ENCODE peak calls at places on chromosomes 13 and 19, in six cellular contexts. O is activated T-helper 1 cell treated with anti-CD3 and anti-CD28 coated beads, Interleukin-12 subunit alpha, Interleukin-12 subunit beta, Interleukin-2, Interleukin-4 antibody, amounts not matched to agents 30 ng/mL and 10 ng/mL and 1 ng/mL, durations not matched to agents 14 hours and 24 hours and 36 hours; A is stimulated activated CD8-positive, alpha-beta memory T cell treated with anti-CD3 and anti-CD28 coated beads, Interleukin-2, amount 100 ng/mL, for 1 hour; E is KG1; L is HS-27A; J is CD8-positive, alpha-beta T cell. Y is an unnamed sample.
A peak's percentile ranks its signal among the peaks of the same experiment; 100 is the strongest.

GRCh38 chr13:79389031-79389430 is 17.0 kb downstream of the RBM26 start:
- DNase-seq in A (no peak), E (peak; percentile 18), O (no peak), L (no peak), J (no peak), Y (no peak)

GRCh38 chr13:83065136-83065535 is 817.1 kb downstream of the SLITRK1 start:
- DNase-seq in L (no peak), O (no peak), A (no peak), J (no peak), E (no peak), Y (no peak)

GRCh38 chr19:5369962-5370367 is 29.4 kb upstream of the PTPRS start:
- DNase-seq in A (no peak), E (no peak), O (peak; percentile 11), J (peak; percentile 52), L (no peak), Y (peak; percentile 26)

GRCh38 chr19:7618366-7618765 is 11.0 kb downstream of the XAB2 start:
- DNase-seq in O (no peak), J (no peak), E (no peak), A (no peak), L (no peak), Y (no peak)

GRCh38 chr19:35512831-35513230 is 618 bp downstream of the DMKN start:
- DNase-seq in A (no peak), O (no peak), L (no peak), E (no peak), J (no peak), Y (no peak)

GRCh38 chr13:96229356-96229755 is 139.4 kb downstream of the HS6ST3 start:
- DNase-seq in E (peak; percentile 11), J (no peak), A (no peak), L (no peak), O (no peak), Y (no peak)

GRCh38 chr13:106036870-106037269 is 498.6 kb downstream of the EFNB2 start:
- DNase-seq in L (no peak), E (no peak), A (no peak), J (no peak), O (no peak), Y (no peak)

GRCh38 chr19:36115453-36116343 is at the start of gene TBCB:
- DNase-seq in E (no peak), L (no peak), O (peak; percentile 77), A (peak; percentile 79), J (peak; percentile 93), Y (no peak)

GRCh38 chr13:38636756-38637155 is 50.1 kb upstream of the FREM2 start:
- DNase-seq in O (no peak), A (no peak), E (no peak), J (no peak), L (no peak), Y (no peak)

GRCh38 chr19:15291666-15292065 is 40.7 kb downstream of the BRD4 start:
- DNase-seq in O (no peak), E (no peak), J (no peak), A (no peak), L (no peak), Y (no peak)

GRCh38 chr13:24911135-24911524 is 147.2 kb downstream of the RNF17 start:
- DNase-seq in J (no peak), L (no peak), O (no peak), E (no peak), A (no peak), Y (no peak)

GRCh38 chr13:25292301-25292700 is 5.0 kb upstream of the MTMR6 start:
- DNase-seq in J (no peak), E (no peak), L (no peak), O (no peak), A (no peak), Y (no peak)

GRCh38 chr19:8180018-8180417 is 29.2 kb upstream of the CERS4 start:
- DNase-seq in J (no peak), E (no peak), O (no peak), L (no peak), A (no peak), Y (no peak)

GRCh38 chr19:48196321-48196761 is 25.9 kb downstream of the ZSWIM9 start:
- DNase-seq in E (no peak), J (no peak), O (no peak), A (no peak), L (no peak), Y (no peak)

GRCh38 chr13:29702912-29703351 is 107.4 kb upstream of the SLC7A1 start:
- DNase-seq in O (no peak), E (no peak), J (no peak), A (no peak), L (peak; percentile 53), Y (no peak)

GRCh38 chr13:98997738-98998641 is 20.1 kb upstream of the DOCK9 start:
- DNase-seq in E (no peak), A (no peak), L (no peak), J (no peak), O (no peak), Y (no peak)

GRCh38 chr13:104024416-104025170 is 958.4 kb upstream of the SLC10A2 start:
- DNase-seq in L (no peak), E (no peak), A (no peak), J (no peak), O (no peak), Y (no peak)

GRCh38 chr13:31588923-31589322 is 150.4 kb upstream of the RXFP2 start:
- DNase-seq in J (no peak), E (no peak), L (no peak), A (no peak), O (no peak), Y (no peak)

GRCh38 chr19:3284759-3285646 is 60.5 kb downstream of the CELF5 start:
- DNase-seq in O (peak; percentile 50), J (peak; percentile 66), L (no peak), A (no peak), E (no peak), Y (peak; percentile 58)

GRCh38 chr19:14022469-14022868 is 5.5 kb upstream of the RLN3 start:
- DNase-seq in A (no peak), L (no peak), O (no peak), J (no peak), E (no peak), Y (no peak)

GRCh38 chr19:34316741-34317241 is 48.2 kb upstream of the GPI start:
- DNase-seq in O (no peak), E (no peak), A (no peak), L (peak; percentile 40), J (no peak), Y (no peak)

GRCh38 chr19:16285769-16286564 is 38.7 kb upstream of the KLF2 start:
- DNase-seq in O (no peak), A (no peak), E (no peak), J (no peak), L (no peak), Y (no peak)

GRCh38 chr19:45705710-45706415 is 13.4 kb downstream of the QPCTL start:
- DNase-seq in A (no peak), J (no peak), O (no peak), E (no peak), L (no peak), Y (no peak)

GRCh38 chr13:89465366-89465765 is 1794.2 kb downstream of the SLITRK5 start:
- DNase-seq in J (no peak), O (no peak), A (no peak), E (no peak), L (no peak), Y (no peak)

GRCh38 chr19:19280561-19280960 is 7.5 kb upstream of the TM6SF2 start:
- DNase-seq in O (no peak), E (no peak), L (no peak), A (no peak), J (no peak), Y (no peak)

GRCh38 chr19:46020819-46021125 is 2.1 kb downstream of the PGLYRP1 start:
- DNase-seq in O (no peak), J (no peak), A (no peak), L (no peak), E (no peak), Y (no peak)

GRCh38 chr19:5903502-5904301 is at the start of gene NDUFA11:
- DNase-seq in E (peak; percentile 98), O (peak; percentile 94), J (peak; percentile 98), L (peak; percentile 92), A (peak; percentile 96), Y (peak; percentile 96)

GRCh38 chr19:18701250-18701608 is 17.7 kb downstream of the CRTC1 start:
- DNase-seq in O (no peak), L (no peak), A (no peak), J (no peak), E (no peak), Y (no peak)

GRCh38 chr13:99702687-99703319 is 201.5 kb downstream of the TM9SF2 start:
- DNase-seq in L (no peak), A (no peak), O (no peak), E (no peak), J (no peak), Y (no peak)

Y was measured in activated T-helper 2 cell treated with anti-CD3 and anti-CD28 coated beads, Interferon-gamma antibody, Interleukin-2, Interleukin-4, amounts not matched to agents 10 μg/mL and 5 μg/mL and 100 μg/mL, durations not matched to agents 14 hours and 24 hours and 36 hours.